ENCODE peak calls at places on chromosomes 13 and 19, in seven cellular contexts. R, Y, K, U, L, H and F are unnamed samples.

GRCh38 chr19:48627211-48627864 is 8.0 kb downstream of the SPHK2 start:
- DNase-seq in H (no peak), U (peak), K (no peak), Y (no peak), R (no peak), L (no peak), F (no peak)

GRCh38 chr19:38912600-38913514 is 871 bp upstream of the CCER2 start:
- DNase-seq in U (no peak), Y (no peak), H (no peak), K (peak), R (no peak), L (no peak), F (no peak)

GRCh38 chr13:114234266-114234644 is 442 bp upstream of the CDC16 start:
- DNase-seq in K (no peak), L (no peak), H (no peak), R (no peak), U (no peak), Y (no peak), F (no peak)

GRCh38 chr19:2970201-2970838 is 7.0 kb upstream of the TLE6 start:
- DNase-seq in U (no peak), K (no peak), L (no peak), Y (no peak), R (no peak), H (no peak), F (no peak)

GRCh38 chr13:110341445-110342247 is 34.6 kb downstream of the COL4A2 start:
- DNase-seq in K (no peak), R (peak), L (no peak), U (no peak), Y (peak), H (no peak), F (no peak)

GRCh38 chr13:76717092-76717491 is 169.1 kb downstream of the KCTD12 start:
- DNase-seq in L (no peak), K (no peak), U (no peak), H (no peak), R (no peak), Y (no peak), F (no peak)

GRCh38 chr13:99875391-99875790 is 96.2 kb downstream of the ZIC5 start:
- DNase-seq in L (no peak), K (no peak), H (no peak), U (no peak), R (no peak), Y (no peak), F (no peak)

GRCh38 chr19:46586294-46586693 is 14.8 kb upstream of the CALM3 start:
- DNase-seq in K (no peak), U (no peak), R (no peak), L (no peak), H (no peak), Y (no peak), F (no peak)

GRCh38 chr19:21568816-21569496 is 63.6 kb downstream of the ZNF429 start:
- DNase-seq in U (no peak), R (peak), Y (no peak), L (peak), H (peak), K (peak), F (no peak)

GRCh38 chr13:31328549-31329229 is 128.9 kb downstream of the B3GLCT start:
- DNase-seq in L (no peak), R (peak), H (no peak), U (no peak), K (no peak), Y (no peak), F (no peak)

GRCh38 chr19:31282346-31282745 is 66.9 kb downstream of the TSHZ3 start:
- DNase-seq in L (no peak), R (no peak), K (no peak), U (no peak), Y (no peak), H (no peak), F (no peak)

GRCh38 chr13:61084983-61085382 is 330.7 kb downstream of the PCDH20 start:
- DNase-seq in U (no peak), L (no peak), Y (no peak), H (no peak), R (peak), K (no peak), F (no peak)

GRCh38 chr13:98345103-98345899 is 168.2 kb upstream of the RNF113B start:
- DNase-seq in R (no peak), H (no peak), U (no peak), K (no peak), Y (no peak), L (no peak), F (no peak)

GRCh38 chr19:13990085-13990484 is 16.0 kb downstream of the RFX1 start:
- DNase-seq in R (no peak), L (no peak), Y (no peak), U (no peak), H (no peak), K (no peak), F (no peak)

GRCh38 chr19:47309038-47309437 is 623 bp upstream of the C5AR1 start:
- DNase-seq in K (no peak), L (no peak), Y (no peak), H (no peak), U (no peak), R (no peak), F (no peak)

GRCh38 chr19:33214621-33215020 is 11.0 kb downstream of the SLC7A10 start:
- DNase-seq in K (peak), L (no peak), U (peak), H (no peak), R (peak), Y (no peak), F (peak)

GRCh38 chr13:32225494-32225931 is 89.7 kb downstream of the ZAR1L start:
- DNase-seq in U (peak), Y (no peak), R (peak), H (no peak), K (no peak), L (no peak), F (peak)

GRCh38 chr19:6577410-6578125 is 13.4 kb downstream of the CD70 start:
- DNase-seq in K (no peak), Y (no peak), H (no peak), R (no peak), L (no peak), U (no peak), F (no peak)

GRCh38 chr13:103469771-103470170 is 403.6 kb upstream of the SLC10A2 start:
- DNase-seq in H (no peak), U (no peak), R (no peak), K (no peak), L (no peak), Y (no peak), F (no peak)

GRCh38 chr13:99980201-99981114 is 1.1 kb upstream of the ZIC2 start:
- DNase-seq in Y (peak), K (peak), H (peak), U (peak), L (peak), R (peak), F (no peak)

GRCh38 chr19:39506944-39507714 is 7.8 kb upstream of the SELENOV start:
- DNase-seq in K (no peak), H (peak), Y (peak), L (peak), R (peak), U (peak), F (peak)

GRCh38 chr13:113489549-113490495 is 689 bp downstream of the DCUN1D2 start:
- DNase-seq in L (peak), Y (peak), R (peak), H (peak), U (peak), K (no peak), F (no peak)

GRCh38 chr19:5698635-5699422 is 8.7 kb downstream of the RPL36 start:
- DNase-seq in H (no peak), K (no peak), L (no peak), U (no peak), Y (no peak), R (no peak), F (no peak)